ENCODE peak calls at places on chromosomes 11 and 22, in seven cellular contexts. E is endothelial cell of umbilical vein; G is body of pancreas; Q is tibial artery; M is left lung; S is naive thymus-derived CD4-positive, alpha-beta T cell; V is CD4-positive, CD25-positive, alpha-beta regulatory T cell. X is an unnamed sample. For H3K4me1, the result is how much of the 10 kb centered on the place peaks cover.

GRCh38 chr11:12556155-12556554 is 118.1 kb upstream of the TEAD1 start:
- DNase-seq in E (no peak), G (no peak), Q (peak), M (no peak), S (no peak), V (no peak), X (no peak)

GRCh38 chr11:92322225-92322624 is 97.6 kb downstream of the FAT3 start:
- DNase-seq in E (no peak), G (no peak), Q (no peak), M (no peak), S (no peak), V (no peak), X (no peak)

GRCh38 chr22:48921411-48921903 is 906.2 kb downstream of the BRD1 start:
- DNase-seq in E (no peak), G (no peak), Q (peak), M (no peak), S (no peak), V (no peak), X (no peak)

GRCh38 chr22:37427128-37427710 is at the start of gene ELFN2:
- DNase-seq in E (peak), G (peak), Q (no peak), M (peak), S (no peak), V (no peak), X (no peak)

GRCh38 chr11:123588117-123588815 is 66.2 kb downstream of the SCN3B start:
- DNase-seq in E (no peak), G (peak), Q (no peak), M (no peak), S (no peak), V (no peak), X (no peak)

GRCh38 chr22:32735516-32735915 is 66.0 kb upstream of the TIMP3 start:
- DNase-seq in E (no peak), G (no peak), Q (no peak), M (no peak), S (no peak), V (no peak), X (no peak)

GRCh38 chr11:2790581-2790925 is 90.8 kb upstream of the KCNQ1OT1 start:
- DNase-seq in E (no peak), G (peak), Q (peak), M (peak), S (no peak), V (no peak), X (no peak)

GRCh38 chr11:85665756-85666155 is 827 bp upstream of the CREBZF start:
- DNase-seq in E (no peak), G (no peak), Q (no peak), M (no peak), S (no peak), V (no peak), X (no peak)

GRCh38 chr11:121657191-121657590 is 204.4 kb upstream of the SORL1-AS1 start:
- DNase-seq in E (no peak), G (no peak), Q (no peak), M (no peak), S (no peak), V (no peak), X (no peak)

DNA sequence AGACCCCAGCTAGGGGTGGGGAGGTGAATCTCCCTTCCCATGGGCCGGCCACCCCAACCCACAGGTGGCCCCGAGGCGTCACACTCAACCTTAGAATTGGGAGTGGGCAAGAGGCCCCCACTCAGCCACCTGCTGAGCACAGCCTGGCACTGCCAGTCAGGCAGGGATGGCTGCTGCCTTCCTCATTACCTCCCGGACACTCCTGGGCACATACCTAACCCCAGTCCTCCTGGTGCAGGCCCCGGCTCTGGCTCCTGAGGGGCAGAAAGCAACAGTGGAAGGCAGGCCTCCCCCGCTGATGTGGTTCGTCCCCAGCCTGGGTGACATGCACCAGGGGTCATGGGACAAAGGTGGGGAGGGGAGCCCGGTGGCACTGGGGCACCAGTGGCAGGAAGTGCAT is 103.6 kb downstream of the MPPED1 start:
- DNase-seq in E (no peak), G (no peak), Q (no peak), M (peak), S (no peak), V (no peak), X (no peak)
- H3K4me3 ChIP-seq in E (no peak), G (no peak), Q (no peak), M (no peak), S (no peak), V (no peak), X (no peak)

GRCh38 chr11:20061766-20062165 is 98.5 kb downstream of the DBX1 start:
- DNase-seq in E (no peak), G (no peak), Q (no peak), M (no peak), S (no peak), V (no peak), X (no peak)

GRCh38 chr11:20060647-20061205 is 99.5 kb downstream of the DBX1 start:
- DNase-seq in E (no peak), G (no peak), Q (no peak), M (no peak), S (no peak), V (no peak), X (no peak)

GRCh38 chr11:20058749-20059458 is 101.4 kb downstream of the DBX1 start:
- DNase-seq in E (no peak), G (no peak), Q (no peak), M (no peak), S (no peak), V (no peak), X (no peak)

GRCh38 chr11:20059587-20060021 is 100.7 kb downstream of the DBX1 start:
- DNase-seq in E (no peak), G (no peak), Q (no peak), M (no peak), S (no peak), V (no peak), X (no peak)

GRCh38 chr11:20060180-20060579 is 100.1 kb downstream of the DBX1 start:
- DNase-seq in E (no peak), G (no peak), Q (no peak), M (no peak), S (no peak), V (no peak), X (no peak)
- H3K4me1 ChIP-seq in E (under half), G (under half), Q (under half), M (under half), S (under half), V (under half), X (under half)

GRCh38 chr22:49935561-49935960 is 17.1 kb downstream of the CRELD2 start:
- DNase-seq in E (no peak), G (peak), Q (no peak), M (no peak), S (no peak), V (peak), X (no peak)

GRCh38 chr22:49933236-49933921 is 14.9 kb downstream of the CRELD2 start:
- DNase-seq in E (no peak), G (peak), Q (no peak), M (no peak), S (no peak), V (no peak), X (peak)

GRCh38 chr22:49936018-49936972 is 17.9 kb downstream of the CRELD2 start:
- DNase-seq in E (peak), G (peak), Q (peak), M (peak), S (peak), V (peak), X (peak)

GRCh38 chr22:49934891-49935557 is 16.6 kb downstream of the CRELD2 start:
- DNase-seq in E (peak), G (peak), Q (peak), M (peak), S (peak), V (peak), X (peak)

GRCh38 chr22:49934144-49934890 is 15.9 kb downstream of the CRELD2 start:
- DNase-seq in E (no peak), G (peak), Q (no peak), M (peak), S (peak), V (no peak), X (peak)
- H3K4me3 ChIP-seq in E (no peak), G (no peak), Q (peak), M (peak), S (peak), V (no peak), X (peak)

GRCh38 chr11:16185042-16185441 is 171.3 kb downstream of the SOX6 start:
- DNase-seq in E (no peak), G (no peak), Q (no peak), M (no peak), S (no peak), V (no peak), X (no peak)
- H3K4me1 ChIP-seq in E (under half), G (under half), Q (under half), M (under half), S (under half), V (under half), X (under half)